ENCODE peak calls at places on chromosomes 7 and 10, in seven cellular contexts. P, R, T, Z, V, K and F are unnamed samples.

GRCh38 chr10:59670269-59670668 is 39.4 kb downstream of the SLC16A9 start:
- DNase-seq in R (no peak), T (no peak), Z (no peak), V (no peak), P (no peak), K (no peak), F (no peak)

GRCh38 chr7:124429923-124430322 is 335.7 kb downstream of the GPR37 start:
- DNase-seq in T (no peak), R (no peak), K (no peak), V (no peak), P (no peak), Z (no peak), F (no peak)

GRCh38 chr10:30059209-30060107 is at the start of gene JCAD:
- DNase-seq in K (no peak), Z (peak), V (no peak), T (peak), R (no peak), P (no peak), F (peak)

GRCh38 chr7:18488047-18488446 is 7.5 kb upstream of the HDAC9 start:
- DNase-seq in P (no peak), Z (no peak), K (no peak), V (no peak), T (no peak), R (no peak), F (no peak)

GRCh38 chr10:89369142-89370105 is 8.4 kb upstream of the IFIT1B start:
- DNase-seq in Z (no peak), T (no peak), K (no peak), V (no peak), P (peak), R (peak), F (no peak)

GRCh38 chr10:34172936-34173533 is 642.1 kb downstream of the PARD3 start:
- DNase-seq in Z (no peak), V (no peak), P (no peak), T (no peak), K (no peak), R (peak), F (no peak)

GRCh38 chr7:21747806-21748205 is 197.9 kb downstream of the CDCA7L start:
- DNase-seq in Z (no peak), K (no peak), V (no peak), R (no peak), T (no peak), P (no peak), F (no peak)

GRCh38 chr10:132850246-132850645 is 64.3 kb upstream of the NKX6-2 start:
- DNase-seq in K (no peak), Z (no peak), R (no peak), V (no peak), T (no peak), P (no peak), F (no peak)

GRCh38 chr7:116930156-116930913 is 23.0 kb upstream of the ST7 start:
- DNase-seq in R (peak), V (no peak), K (peak), Z (peak), T (peak), P (peak), F (peak)

GRCh38 chr7:2941201-2941859 is 97.2 kb upstream of the GNA12 start:
- DNase-seq in K (no peak), Z (no peak), T (no peak), V (no peak), R (no peak), P (no peak), F (no peak)

GRCh38 chr7:139602143-139602722 is 78.7 kb downstream of the CLEC2L start:
- DNase-seq in R (peak), P (peak), V (peak), T (no peak), K (no peak), Z (peak), F (no peak)

GRCh38 chr10:58189269-58189668 is 78.4 kb downstream of the IPMK start:
- DNase-seq in V (peak), T (no peak), R (peak), Z (no peak), K (no peak), P (peak), F (no peak)

GRCh38 chr10:73576178-73576889 is 14.8 kb downstream of the USP54 start:
- DNase-seq in P (peak), V (peak), R (peak), Z (peak), K (no peak), T (no peak), F (no peak)

GRCh38 chr10:121983828-121984227 is 5.1 kb upstream of the TACC2 start:
- DNase-seq in T (no peak), P (no peak), Z (no peak), K (no peak), R (no peak), V (no peak), F (no peak)

GRCh38 chr7:74311305-74311744 is 22.1 kb downstream of the CLIP2 start:
- DNase-seq in T (no peak), K (no peak), Z (no peak), P (peak), V (no peak), R (peak), F (no peak)

GRCh38 chr7:75688200-75689136 is 50.3 kb downstream of the HIP1 start:
- DNase-seq in T (no peak), Z (no peak), K (peak), V (no peak), R (no peak), P (no peak), F (no peak)

GRCh38 chr10:70885931-70886903 is 2.1 kb downstream of the PCBD1 start:
- DNase-seq in K (no peak), P (no peak), V (no peak), T (no peak), R (no peak), Z (no peak), F (no peak)

GRCh38 chr10:97612386-97612785 is 20.9 kb downstream of the MORN4 start:
- DNase-seq in R (peak), Z (peak), P (peak), V (no peak), K (no peak), T (no peak), F (no peak)

DNA sequence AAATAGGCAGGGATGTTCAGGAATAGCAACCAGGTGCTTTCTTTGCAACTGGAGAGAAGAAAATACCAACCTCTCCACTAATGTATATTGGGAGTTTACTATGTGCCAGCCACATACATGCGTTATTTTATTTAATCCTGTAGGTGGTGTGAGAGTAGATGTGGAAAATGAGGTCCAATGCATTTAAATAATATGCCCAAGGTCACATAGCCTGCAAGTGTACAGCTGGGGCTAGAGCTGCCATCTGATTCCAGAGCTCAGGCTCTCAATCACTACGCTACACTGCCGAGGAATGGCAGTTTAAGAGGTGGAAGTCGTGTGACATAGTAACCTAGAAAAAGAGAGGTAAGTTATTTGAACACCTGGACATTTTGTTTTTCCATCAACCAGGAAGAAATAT is 277.0 kb downstream of the EXOC4 start:
- DNase-seq in K (no peak), R (no peak), P (no peak), T (no peak), Z (no peak), V (no peak), F (no peak)
- TF ChIP-seq CTCF in K (no peak), R (no peak), P (no peak), T (no peak), Z (peak), V (no peak), F (no peak)

DNA sequence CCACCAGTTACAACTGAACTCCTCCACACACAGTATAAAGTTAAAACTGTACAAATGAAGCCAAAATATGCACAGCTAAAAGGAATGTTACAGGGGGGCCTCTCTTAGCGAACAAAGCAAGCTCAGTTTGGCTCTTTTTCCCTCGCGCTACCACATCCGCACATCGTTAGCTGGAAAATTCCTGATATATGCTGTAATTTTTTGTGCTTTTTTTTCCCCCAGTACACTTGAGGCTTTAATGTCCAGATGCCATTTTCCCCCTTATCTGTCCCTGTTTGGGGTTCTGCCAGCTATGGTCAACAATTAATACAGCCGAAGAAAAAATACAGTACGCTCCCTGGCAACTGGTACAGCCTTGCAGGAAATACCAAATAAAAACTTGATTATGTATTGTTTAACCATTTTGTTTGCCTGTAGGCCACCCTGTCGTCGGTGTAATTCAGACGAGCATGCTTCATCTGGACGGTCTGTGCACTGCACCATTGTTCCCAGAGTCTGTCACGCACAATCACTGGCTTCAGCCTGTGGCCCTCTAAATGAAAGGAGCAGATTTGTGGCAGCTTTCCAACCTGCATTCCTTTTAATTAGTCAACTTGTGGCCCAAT is 108.1 kb upstream of the FAM133B start:
- DNase-seq in R (peak), K (no peak), Z (no peak), P (peak), V (peak), T (no peak), F (no peak)
- TF ChIP-seq CTCF in R (no peak), K (no peak), Z (no peak), P (no peak), V (no peak), T (no peak), F (no peak)

GRCh38 chr10:125010362-125010761 is 68.4 kb downstream of the ZRANB1 start:
- DNase-seq in R (no peak), T (no peak), Z (no peak), K (no peak), P (no peak), V (no peak), F (no peak)
- TF ChIP-seq CTCF in R (no peak), T (no peak), Z (no peak), K (no peak), P (no peak), V (no peak), F (no peak)

DNA sequence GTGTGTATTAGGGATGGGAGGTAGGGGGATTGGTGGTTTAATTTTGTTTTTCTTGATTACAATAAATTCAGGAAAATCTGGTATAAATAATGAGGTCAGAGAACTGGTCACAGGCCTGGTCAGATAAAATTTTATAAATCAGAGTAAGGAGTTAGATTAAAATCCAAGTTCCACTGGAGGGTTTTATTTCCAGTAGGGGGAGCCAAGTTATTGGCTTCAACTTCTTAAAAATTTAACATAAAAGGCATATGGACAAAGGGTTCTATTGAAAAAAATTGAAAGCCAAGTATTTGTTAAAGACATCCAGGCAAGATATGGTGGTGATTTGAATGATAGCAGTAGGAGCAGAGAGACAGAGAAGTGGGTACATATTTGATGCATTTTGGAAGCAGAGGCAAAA is 763.3 kb downstream of the SORCS1 start:
- DNase-seq in V (no peak), P (peak), T (no peak), R (peak), Z (no peak), K (no peak), F (no peak)
- TF ChIP-seq CTCF in V (no peak), P (peak), T (no peak), R (peak), Z (no peak), K (no peak), F (no peak)

DNA sequence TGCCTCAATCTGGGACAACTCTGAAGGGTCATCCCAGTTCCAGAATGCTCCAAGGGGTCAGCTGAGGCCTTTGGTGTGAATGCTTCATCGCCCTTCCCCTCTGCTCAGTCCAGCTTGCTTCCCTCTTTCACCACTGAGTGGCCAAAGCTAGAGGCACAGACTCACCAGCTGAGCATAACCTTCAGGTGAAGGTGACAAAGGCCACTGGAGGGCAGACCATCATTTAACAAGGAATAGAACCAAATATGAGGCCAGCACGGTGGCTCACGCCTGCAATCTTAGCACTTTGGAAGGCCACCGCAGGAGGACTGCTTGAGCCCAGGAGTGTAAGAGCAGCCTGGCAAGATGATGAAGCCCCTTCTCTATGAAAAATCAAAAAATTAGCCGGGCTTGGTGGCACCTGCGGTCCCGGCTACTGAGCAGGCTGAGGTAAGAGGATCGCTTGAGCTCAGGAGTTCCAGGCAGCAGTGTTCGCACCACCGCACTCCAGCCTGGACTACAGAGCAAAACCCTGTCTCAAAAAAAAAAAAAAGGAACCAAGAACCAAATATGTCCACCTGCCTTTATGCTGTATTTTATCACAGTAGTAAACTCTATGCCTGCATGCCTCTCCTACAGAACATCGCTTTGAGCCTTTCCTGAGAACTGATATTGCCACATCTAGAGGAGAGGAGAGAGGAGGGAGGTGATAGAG is 13.4 kb downstream of the PRKAG2 start:
- DNase-seq in T (no peak), Z (peak), R (no peak), K (no peak), P (no peak), V (no peak), F (no peak)
- TF ChIP-seq CTCF in T (no peak), Z (peak), R (no peak), K (no peak), P (no peak), V (no peak), F (no peak)